ENCODE peak calls at places on chromosomes 4 and X, in eight cellular contexts. G, Q, T, U, F, B, M and C are unnamed samples.
A peak's percentile ranks its signal among the peaks of the same experiment; 100 is the strongest.

GRCh38 chr4:61319156-61319555 is 119.0 kb downstream of the ADGRL3 start:
- DNase-seq in G (no peak), Q (no peak), T (no peak), U (no peak), F (no peak), B (no peak), M (no peak), C (no peak)

GRCh38 chr4:107579099-107579498 is 140.9 kb downstream of the PAPSS1 start:
- DNase-seq in G (no peak), Q (no peak), T (no peak), U (no peak), F (no peak), B (no peak), M (no peak), C (no peak)

GRCh38 chr4:64643841-64644240 is 234.6 kb upstream of the TECRL start:
- DNase-seq in G (no peak), Q (no peak), T (no peak), U (no peak), F (no peak), B (no peak), M (no peak), C (no peak)

GRCh38 chr4:133402616-133403015 is 253.5 kb downstream of the PCDH10 start:
- DNase-seq in G (peak; percentile 47), Q (no peak), T (no peak), U (no peak), F (no peak), B (no peak), M (no peak), C (peak; percentile 80)

GRCh38 chr4:87732033-87732770 is 67.2 kb upstream of the IBSP start:
- DNase-seq in G (no peak), Q (no peak), T (no peak), U (no peak), F (peak; percentile 29), B (no peak), M (peak; percentile 87), C (peak; percentile 39)

GRCh38 chr4:161881370-161881769 is 282.4 kb downstream of the FSTL5 start:
- DNase-seq in G (no peak), Q (no peak), T (no peak), U (no peak), F (no peak), B (no peak), M (no peak), C (no peak)

GRCh38 chrX:110317079-110317819 is 636 bp downstream of the AMMECR1 start:
- DNase-seq in G (no peak), Q (peak; percentile 28), T (peak; percentile 69), U (no peak), F (no peak), B (peak; percentile 9), M (peak; percentile 16), C (peak; percentile 1)

GRCh38 chr4:13327991-13328390 is 156.1 kb downstream of the RAB28 start:
- DNase-seq in G (no peak), Q (no peak), T (no peak), U (no peak), F (peak; percentile 8), B (no peak), M (peak; percentile 53), C (no peak)

GRCh38 chrX:56107320-56107719 is 124.8 kb upstream of the KLF8 start:
- DNase-seq in G (no peak), Q (no peak), T (no peak), U (no peak), F (no peak), B (no peak), M (no peak), C (no peak)

GRCh38 chr4:151668687-151669402 is 92.0 kb downstream of the GATB start:
- DNase-seq in G (no peak), Q (no peak), T (no peak), U (no peak), F (no peak), B (no peak), M (no peak), C (peak; percentile 65)

GRCh38 chrX:126448681-126449080 is 103.9 kb downstream of the DCAF12L1 start:
- DNase-seq in G (no peak), Q (no peak), T (no peak), U (no peak), F (no peak), B (no peak), M (no peak), C (no peak)
- TF ChIP-seq CTCF in G (no peak), Q (no peak), T (no peak), U (no peak), F (no peak), B (no peak), M (no peak), C (no peak)

GRCh38 chrX:38641197-38641596 is 79.9 kb downstream of the TSPAN7 start:
- DNase-seq in G (no peak), Q (no peak), T (no peak), U (no peak), F (no peak), B (no peak), M (no peak), C (no peak)
- H3K4me3 ChIP-seq in G (no peak overlapping the region), Q (no peak overlapping the region), T (no peak overlapping the region), U (no peak overlapping the region), F (no peak overlapping the region), B (no peak overlapping the region), M (no peak overlapping the region), C (no peak overlapping the region)

GRCh38 chrX:134020910-134021309 is 35.5 kb upstream of the GPC3 start:
- DNase-seq in G (no peak), Q (no peak), T (no peak), U (no peak), F (no peak), B (no peak), M (no peak), C (peak; percentile 22)
- TF ChIP-seq CTCF in G (no peak), Q (no peak), T (peak; percentile 85), U (no peak), F (no peak), B (no peak), M (no peak), C (peak; percentile 20)

GRCh38 chr4:40193018-40193571 is 3.7 kb upstream of the RHOH start:
- DNase-seq in G (no peak), Q (no peak), T (no peak), U (no peak), F (no peak), B (no peak), M (no peak), C (no peak)
- H3K4me3 ChIP-seq in G (no peak overlapping the region), Q (no peak overlapping the region), T (no peak overlapping the region), U (no peak overlapping the region), F (no peak overlapping the region), B (peak overlapping the region; percentile 30), M (no peak overlapping the region), C (no peak overlapping the region)

GRCh38 chr4:38071801-38072567 is 111.8 kb downstream of the PTTG2 start:
- DNase-seq in G (no peak), Q (no peak), T (no peak), U (no peak), F (peak; percentile 47), B (peak; percentile 44), M (peak; percentile 64), C (peak; percentile 43)

GRCh38 chr4:38067499-38067898 is 107.3 kb downstream of the PTTG2 start:
- DNase-seq in G (no peak), Q (no peak), T (no peak), U (no peak), F (no peak), B (no peak), M (no peak), C (no peak)

GRCh38 chr4:38068107-38068506 is 107.9 kb downstream of the PTTG2 start:
- DNase-seq in G (no peak), Q (no peak), T (no peak), U (no peak), F (no peak), B (no peak), M (no peak), C (peak; percentile 44)

GRCh38 chr4:38072578-38072977 is 112.4 kb downstream of the PTTG2 start:
- DNase-seq in G (no peak), Q (no peak), T (no peak), U (no peak), F (no peak), B (no peak), M (no peak), C (no peak)

DNA sequence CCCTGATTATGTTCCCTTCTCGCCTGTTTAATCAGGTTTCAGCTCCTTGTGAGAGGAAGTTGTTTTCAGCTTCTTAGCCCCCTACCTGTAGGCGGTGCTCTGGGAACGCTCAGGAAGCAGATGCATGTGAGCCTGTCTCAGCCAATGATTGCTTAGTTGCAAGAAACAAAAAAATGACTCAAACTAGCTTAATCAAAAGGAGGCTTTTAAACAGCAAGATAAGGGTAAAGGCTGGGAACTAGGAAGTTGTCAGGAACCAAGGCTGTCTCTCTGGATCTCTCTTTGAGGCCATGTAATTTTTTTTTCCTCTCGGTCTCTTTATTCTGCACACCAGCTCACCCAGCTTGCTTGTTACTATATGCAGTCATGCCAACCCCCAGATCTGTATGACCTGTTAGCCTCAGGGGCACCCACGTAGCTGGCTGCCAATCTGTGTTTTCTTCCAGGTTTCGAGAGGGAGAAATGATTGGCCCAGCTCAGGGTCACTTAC is 109.1 kb downstream of the PTTG2 start:
- DNase-seq in G (peak; percentile 31), Q (peak; percentile 83), T (peak; percentile 88), U (no peak), F (peak; percentile 94), B (no peak), M (peak; percentile 84), C (peak; percentile 92)
- TF ChIP-seq CTCF in G (peak; percentile 40), Q (peak; percentile 55), T (peak; percentile 78), U (no peak), F (peak; percentile 87), B (peak; percentile 34), M (peak; percentile 61), C (peak; percentile 93)

DNA sequence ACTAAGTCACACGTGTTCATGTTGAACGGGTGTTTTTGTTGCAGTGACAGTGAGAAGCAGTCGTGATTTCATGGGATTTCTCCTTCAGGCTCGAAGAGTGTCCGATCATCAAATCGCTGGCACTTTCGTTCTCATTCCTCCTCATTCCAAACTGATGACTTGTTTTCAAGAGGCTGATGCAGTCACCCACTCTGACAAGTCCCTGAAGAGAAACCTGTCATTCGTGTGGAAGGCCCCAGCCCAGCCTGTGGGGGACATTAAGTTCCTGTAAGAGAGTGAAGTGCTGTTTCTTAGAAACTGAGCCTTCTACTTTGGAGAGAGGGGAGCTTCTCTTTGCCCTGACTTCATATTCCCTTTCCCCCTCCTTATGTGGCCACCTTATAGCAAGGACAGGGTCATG is 8.0 kb downstream of the REELD1 start:
- DNase-seq in G (peak; percentile 42), Q (no peak), T (no peak), U (no peak), F (peak; percentile 32), B (no peak), M (peak; percentile 39), C (peak; percentile 71)
- H3K4me3 ChIP-seq in G (no peak overlapping the region), Q (no peak overlapping the region), T (no peak overlapping the region), U (no peak overlapping the region), F (no peak overlapping the region), B (no peak overlapping the region), M (no peak overlapping the region), C (no peak overlapping the region)

DNA sequence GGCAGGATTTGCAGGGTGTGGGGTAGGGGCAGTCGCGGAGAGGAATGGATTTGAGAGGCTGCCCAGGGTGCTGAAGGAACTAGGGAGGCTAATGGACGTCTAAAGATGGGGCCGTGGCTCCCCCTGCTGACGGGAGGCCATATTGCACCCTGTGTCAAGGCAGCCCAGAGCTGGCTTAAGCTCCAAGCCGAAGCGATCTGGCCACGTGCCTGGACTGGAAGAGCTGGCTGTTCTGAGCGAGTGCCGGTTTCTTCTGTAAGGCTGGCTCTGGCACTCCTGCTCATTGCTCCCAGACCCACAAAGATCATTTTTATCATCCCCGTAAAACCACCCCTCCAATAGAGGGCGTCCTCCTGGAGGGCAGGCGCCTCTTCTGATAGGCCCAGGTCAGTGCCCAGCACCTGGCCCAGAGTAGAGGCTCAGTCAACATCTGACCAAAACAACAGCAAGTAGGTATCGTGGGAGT is 5.6 kb downstream of the PNCK start:
- DNase-seq in G (peak; percentile 72), Q (peak; percentile 67), T (peak; percentile 93), U (peak; percentile 23), F (peak; percentile 84), B (peak; percentile 76), M (peak; percentile 71), C (peak; percentile 78)
- TF ChIP-seq CTCF in G (peak; percentile 75), Q (peak; percentile 67), T (peak; percentile 80), U (peak; percentile 73), F (peak; percentile 72), B (peak; percentile 76), M (peak; percentile 67), C (peak; percentile 79)